ENCODE peak calls at places on chromosomes 7 and 10, in four cellular contexts. One of them, this sample, is unnamed.

GRCh38 chr10:30990971-30991646 is 40.6 kb downstream of the ZNF438 start:
- DNase-seq in adrenal gland: no peak
- DNase-seq in lung: no peak
- DNase-seq in heart left ventricle: no peak
- DNase-seq in this sample: no peak

GRCh38 chr10:86253171-86254072 is 113.2 kb downstream of the GRID1 start:
- DNase-seq in adrenal gland: no peak
- DNase-seq in lung: no peak
- DNase-seq in heart left ventricle: no peak
- DNase-seq in this sample: peak; percentile 38

GRCh38 chr7:155203059-155203881 is 94.4 kb upstream of the INSIG1 start:
- DNase-seq in adrenal gland: no peak
- DNase-seq in lung: no peak
- DNase-seq in heart left ventricle: no peak
- DNase-seq in this sample: no peak

GRCh38 chr10:77289027-77289501 is 348.5 kb downstream of the KCNMA1 start:
- DNase-seq in adrenal gland: no peak
- DNase-seq in lung: no peak
- DNase-seq in heart left ventricle: no peak
- DNase-seq in this sample: no peak

GRCh38 chr10:60312818-60313588 is 76.7 kb downstream of the ANK3 start:
- DNase-seq in adrenal gland: no peak
- DNase-seq in lung: no peak
- DNase-seq in heart left ventricle: no peak
- DNase-seq in this sample: no peak

GRCh38 chr10:22320591-22321155 is at the start of gene BMI1:
- DNase-seq in adrenal gland: peak; percentile 83
- DNase-seq in lung: peak; percentile 79
- DNase-seq in heart left ventricle: peak; percentile 86
- DNase-seq in this sample: peak; percentile 83

GRCh38 chr7:93574646-93575554 is at the start of gene CALCR:
- DNase-seq in adrenal gland: no peak
- DNase-seq in lung: no peak
- DNase-seq in heart left ventricle: no peak
- DNase-seq in this sample: no peak

GRCh38 chr7:80500325-80500724 is 11.5 kb downstream of the GNAT3 start:
- DNase-seq in adrenal gland: no peak
- DNase-seq in lung: no peak
- DNase-seq in heart left ventricle: no peak
- DNase-seq in this sample: no peak

GRCh38 chr7:100373261-100373831 is at the start of gene PILRA:
- DNase-seq in adrenal gland: peak; percentile 30
- DNase-seq in lung: no peak
- DNase-seq in heart left ventricle: no peak
- DNase-seq in this sample: no peak

GRCh38 chr7:105830405-105831218 is 45.8 kb downstream of the ATXN7L1 start:
- DNase-seq in adrenal gland: peak; percentile 72
- DNase-seq in lung: no peak
- DNase-seq in heart left ventricle: no peak
- DNase-seq in this sample: no peak

GRCh38 chr7:140059288-140060242 is 3.2 kb downstream of the PARP12 start:
- DNase-seq in adrenal gland: peak; percentile 96
- DNase-seq in lung: peak; percentile 78
- DNase-seq in heart left ventricle: peak; percentile 84
- DNase-seq in this sample: no peak

GRCh38 chr7:151233804-151234203 is 1.5 kb downstream of the CHPF2 start:
- DNase-seq in adrenal gland: no peak
- DNase-seq in lung: no peak
- DNase-seq in heart left ventricle: no peak
- DNase-seq in this sample: no peak

GRCh38 chr10:102230264-102230860 is 4.3 kb downstream of the ELOVL3 start:
- DNase-seq in adrenal gland: peak; percentile 69
- DNase-seq in lung: no peak
- DNase-seq in heart left ventricle: peak; percentile 61
- DNase-seq in this sample: peak; percentile 63

GRCh38 chr7:82430518-82431465 is 12.8 kb downstream of the CACNA2D1 start:
- DNase-seq in adrenal gland: peak; percentile 32
- DNase-seq in lung: no peak
- DNase-seq in heart left ventricle: no peak
- DNase-seq in this sample: peak; percentile 35

GRCh38 chr10:115141254-115141653 is 48.1 kb downstream of the ATRNL1 start:
- DNase-seq in adrenal gland: no peak
- DNase-seq in lung: no peak
- DNase-seq in heart left ventricle: no peak
- DNase-seq in this sample: peak; percentile 32

GRCh38 chr7:98250789-98251188 is 1.2 kb downstream of the TECPR1 start:
- DNase-seq in adrenal gland: no peak
- DNase-seq in lung: no peak
- DNase-seq in heart left ventricle: no peak
- DNase-seq in this sample: no peak

GRCh38 chr7:30206466-30206865 is 71.7 kb downstream of the MTURN start:
- DNase-seq in adrenal gland: no peak
- DNase-seq in lung: peak; percentile 41
- DNase-seq in heart left ventricle: no peak
- DNase-seq in this sample: no peak

GRCh38 chr7:154973381-154973780 is 29.5 kb downstream of the PAXIP1 start:
- DNase-seq in adrenal gland: no peak
- DNase-seq in lung: no peak
- DNase-seq in heart left ventricle: peak; percentile 36
- DNase-seq in this sample: no peak

GRCh38 chr10:96701265-96701664 is 19.0 kb downstream of the PIK3AP1 start:
- DNase-seq in adrenal gland: no peak
- DNase-seq in lung: no peak
- DNase-seq in heart left ventricle: no peak
- DNase-seq in this sample: no peak

GRCh38 chr7:37656913-37657530 is 26.5 kb upstream of the GPR141 start:
- DNase-seq in adrenal gland: no peak
- DNase-seq in lung: no peak
- DNase-seq in heart left ventricle: no peak
- DNase-seq in this sample: no peak

GRCh38 chr10:5071411-5072198 is 22.6 kb upstream of the AKR1C3 start:
- DNase-seq in adrenal gland: peak; percentile 91
- DNase-seq in lung: peak; percentile 44
- DNase-seq in heart left ventricle: peak; percentile 77
- DNase-seq in this sample: peak; percentile 65

GRCh38 chr7:150435390-150436073 is 14.9 kb upstream of the GIMAP8 start:
- DNase-seq in adrenal gland: peak; percentile 45
- DNase-seq in lung: no peak
- DNase-seq in heart left ventricle: no peak
- DNase-seq in this sample: no peak

GRCh38 chr10:124595143-124595883 is 133.7 kb downstream of the LHPP start:
- DNase-seq in adrenal gland: no peak
- DNase-seq in lung: no peak
- DNase-seq in heart left ventricle: peak; percentile 9
- DNase-seq in this sample: no peak

GRCh38 chr10:29177266-29177832 is 111.5 kb upstream of the LYZL1 start:
- DNase-seq in adrenal gland: no peak
- DNase-seq in lung: no peak
- DNase-seq in heart left ventricle: no peak
- DNase-seq in this sample: no peak

GRCh38 chr10:34585422-34586115 is 229.5 kb downstream of the PARD3 start:
- DNase-seq in adrenal gland: no peak
- DNase-seq in lung: no peak
- DNase-seq in heart left ventricle: no peak
- DNase-seq in this sample: no peak

GRCh38 chr7:117827861-117828260 is 45.4 kb downstream of the CTTNBP2 start:
- DNase-seq in adrenal gland: no peak
- DNase-seq in lung: no peak
- DNase-seq in heart left ventricle: no peak
- DNase-seq in this sample: no peak

GRCh38 chr7:88795553-88795952 is at the start of gene TEX47:
- DNase-seq in adrenal gland: no peak
- DNase-seq in lung: no peak
- DNase-seq in heart left ventricle: no peak
- DNase-seq in this sample: no peak

GRCh38 chr7:142812437-142813215 is 41.9 kb downstream of the PRSS2 start:
- DNase-seq in adrenal gland: no peak
- DNase-seq in lung: no peak
- DNase-seq in heart left ventricle: no peak
- DNase-seq in this sample: no peak

GRCh38 chr7:29309041-29309860 is 114.7 kb downstream of the CHN2 start:
- DNase-seq in adrenal gland: peak; percentile 19
- DNase-seq in lung: no peak
- DNase-seq in heart left ventricle: no peak
- DNase-seq in this sample: no peak

GRCh38 chr10:35940067-35940989 is 298.2 kb upstream of the FZD8 start:
- DNase-seq in adrenal gland: no peak
- DNase-seq in lung: no peak
- DNase-seq in heart left ventricle: peak; percentile 28
- DNase-seq in this sample: no peak

GRCh38 chr10:101012525-101013364 is 13.1 kb downstream of the LZTS2 start:
- DNase-seq in adrenal gland: peak; percentile 95
- DNase-seq in lung: peak; percentile 84
- DNase-seq in heart left ventricle: peak; percentile 94
- DNase-seq in this sample: peak; percentile 92

GRCh38 chr7:70040971-70041766 is 442.9 kb downstream of the AUTS2 start:
- DNase-seq in adrenal gland: no peak
- DNase-seq in lung: no peak
- DNase-seq in heart left ventricle: no peak
- DNase-seq in this sample: no peak

GRCh38 chr7:113289140-113289740 is 170.9 kb upstream of the SMIM30 start:
- DNase-seq in adrenal gland: peak; percentile 9
- DNase-seq in lung: no peak
- DNase-seq in heart left ventricle: peak; percentile 22
- DNase-seq in this sample: no peak

GRCh38 chr10:27147701-27148100 is 6.5 kb downstream of the YME1L1 start:
- DNase-seq in adrenal gland: peak; percentile 7
- DNase-seq in lung: no peak
- DNase-seq in heart left ventricle: peak; percentile 44
- DNase-seq in this sample: no peak

GRCh38 chr7:155994253-155994811 is 182.1 kb upstream of the SHH start:
- DNase-seq in adrenal gland: no peak
- DNase-seq in lung: no peak
- DNase-seq in heart left ventricle: no peak
- DNase-seq in this sample: no peak

GRCh38 chr7:98399903-98400537 is 870 bp downstream of the BAIAP2L1 start:
- DNase-seq in adrenal gland: no peak
- DNase-seq in lung: no peak
- DNase-seq in heart left ventricle: no peak
- DNase-seq in this sample: no peak

DNA sequence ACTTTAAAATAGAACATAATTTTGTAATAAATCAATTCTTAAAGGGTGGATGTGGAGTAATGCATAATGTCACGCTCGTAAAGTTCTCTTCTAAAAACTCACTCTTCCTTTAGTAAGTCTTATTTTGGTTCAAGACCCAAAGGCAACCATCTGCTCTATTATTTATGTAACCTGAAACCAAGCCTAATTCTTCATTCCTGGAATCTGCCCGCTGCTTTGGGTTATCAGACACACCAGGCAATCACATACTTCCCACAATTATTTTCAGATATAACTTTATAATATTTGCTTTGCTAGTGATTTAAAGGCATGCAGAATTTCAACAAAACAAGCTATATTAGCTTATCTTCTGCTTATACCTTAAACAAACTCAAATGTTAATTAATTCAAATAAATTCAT is 39.0 kb downstream of the RAB11FIP2 start:
- DNase-seq in adrenal gland: no peak
- DNase-seq in lung: no peak
- DNase-seq in heart left ventricle: no peak
- DNase-seq in this sample: no peak
- H3K4me1 ChIP-seq in adrenal gland: no peaks in the 10 kb centered on the region
- H3K4me1 ChIP-seq in lung: no peaks in the 10 kb centered on the region
- H3K4me1 ChIP-seq in heart left ventricle: no peaks in the 10 kb centered on the region
- H3K4me1 ChIP-seq in this sample: peaks cover 3% of the 10 kb centered on the region

DNA sequence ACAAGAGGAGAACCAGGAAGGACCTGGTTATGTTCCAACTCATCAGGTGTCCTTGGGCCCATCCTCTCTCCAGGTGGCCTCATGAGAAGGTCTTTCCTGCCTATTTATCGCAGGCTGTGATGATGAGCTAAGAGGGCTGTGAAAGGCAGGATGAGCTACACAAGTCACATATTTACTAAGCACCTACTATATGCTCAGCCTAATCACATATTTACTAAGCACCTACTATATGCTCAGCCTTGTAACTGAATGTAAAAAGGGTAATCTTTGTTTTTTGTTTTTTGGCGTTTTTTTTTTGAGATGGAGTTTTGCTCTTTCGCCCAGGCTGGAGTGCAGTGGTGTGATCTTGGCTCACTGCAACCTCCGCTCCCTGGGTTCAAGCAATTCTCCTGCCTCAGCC is 44.2 kb upstream of the NPFFR1 start:
- DNase-seq in adrenal gland: no peak
- DNase-seq in lung: no peak
- DNase-seq in heart left ventricle: no peak
- DNase-seq in this sample: no peak
- H3K4me1 ChIP-seq in adrenal gland: peaks cover 15% of the 10 kb centered on the region
- H3K4me1 ChIP-seq in lung: peaks cover 8% of the 10 kb centered on the region
- H3K4me1 ChIP-seq in heart left ventricle: peaks cover 53% of the 10 kb centered on the region
- H3K4me1 ChIP-seq in this sample: no peaks in the 10 kb centered on the region

DNA sequence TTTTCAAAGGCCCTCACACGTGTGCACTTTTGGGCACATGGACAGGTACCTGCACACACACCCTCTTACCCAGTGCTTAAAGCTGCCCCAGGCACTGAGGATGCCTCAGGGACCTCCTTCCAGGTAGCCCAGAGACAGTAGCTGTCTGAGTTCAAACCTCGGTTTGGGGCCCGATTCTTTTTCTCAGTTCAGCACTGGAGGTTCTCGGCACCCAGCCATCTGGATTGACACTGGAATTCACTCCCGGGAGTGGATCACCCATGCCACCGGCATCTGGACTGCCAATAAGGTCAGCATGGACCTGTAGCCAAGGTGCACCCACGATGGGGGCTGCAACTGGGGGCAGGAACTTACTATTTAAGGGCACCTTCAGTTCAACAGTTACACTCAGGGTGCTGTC is 17.6 kb downstream of the CPA5 start:
- DNase-seq in adrenal gland: no peak
- DNase-seq in lung: no peak
- DNase-seq in heart left ventricle: no peak
- DNase-seq in this sample: no peak
- H3K4me1 ChIP-seq in adrenal gland: peaks cover 29% of the 10 kb centered on the region
- H3K4me1 ChIP-seq in lung: peaks cover 1% of the 10 kb centered on the region
- H3K4me1 ChIP-seq in heart left ventricle: no peaks in the 10 kb centered on the region
- H3K4me1 ChIP-seq in this sample: no peaks in the 10 kb centered on the region

GRCh38 chr10:131928248-131929095 is 27.7 kb downstream of the PPP2R2D start:
- DNase-seq in adrenal gland: no peak
- DNase-seq in lung: no peak
- DNase-seq in heart left ventricle: no peak
- DNase-seq in this sample: no peak

GRCh38 chr10:131929122-131929845 is 28.5 kb downstream of the PPP2R2D start:
- DNase-seq in adrenal gland: no peak
- DNase-seq in lung: no peak
- DNase-seq in heart left ventricle: no peak
- DNase-seq in this sample: no peak

GRCh38 chr10:131924982-131925649 is 24.3 kb downstream of the PPP2R2D start:
- DNase-seq in adrenal gland: no peak
- DNase-seq in lung: no peak
- DNase-seq in heart left ventricle: no peak
- DNase-seq in this sample: no peak

GRCh38 chr10:131926253-131926652 is 25.4 kb downstream of the PPP2R2D start:
- DNase-seq in adrenal gland: no peak
- DNase-seq in lung: no peak
- DNase-seq in heart left ventricle: no peak
- DNase-seq in this sample: no peak

GRCh38 chr10:131926743-131927595 is 26.2 kb downstream of the PPP2R2D start:
- DNase-seq in adrenal gland: no peak
- DNase-seq in lung: no peak
- DNase-seq in heart left ventricle: no peak
- DNase-seq in this sample: no peak
- H3K4me1 ChIP-seq in adrenal gland: peaks cover 37% of the 10 kb centered on the region
- H3K4me1 ChIP-seq in lung: peaks cover 31% of the 10 kb centered on the region
- H3K4me1 ChIP-seq in heart left ventricle: peaks cover 57% of the 10 kb centered on the region
- H3K4me1 ChIP-seq in this sample: peaks cover 2% of the 10 kb centered on the region

GRCh38 chr10:95544783-95545500 is 16.2 kb downstream of the SORBS1 start:
- DNase-seq in adrenal gland: no peak
- DNase-seq in lung: no peak
- DNase-seq in heart left ventricle: no peak
- DNase-seq in this sample: no peak
- H3K4me1 ChIP-seq in adrenal gland: peaks cover 16% of the 10 kb centered on the region
- H3K4me1 ChIP-seq in lung: peaks cover 30% of the 10 kb centered on the region
- H3K4me1 ChIP-seq in heart left ventricle: peaks cover 100% of the 10 kb centered on the region
- H3K4me1 ChIP-seq in this sample: no peaks in the 10 kb centered on the region